ENCODE peak calls at places on chromosomes 5 and 9, in eight cellular contexts. B is A673; X is cardiac muscle cell; I is tibial artery; M is CD8-positive, alpha-beta memory T cell; C is uterus; E is right lobe of liver; L is CD8-positive, alpha-beta T cell. N is an unnamed sample.

GRCh38 chr9:107387401-107387800 is 102.2 kb downstream of the KLF4 start:
- DNase-seq in B (no peak), X (no peak), I (no peak), M (no peak), C (peak; percentile 75), E (no peak), L (no peak), N (no peak)

GRCh38 chr5:105616599-105616998 is 2054.0 kb upstream of the NUDT12 start:
- DNase-seq in B (no peak), X (no peak), I (no peak), M (no peak), C (no peak), E (no peak), L (no peak), N (no peak)

GRCh38 chr9:128057724-128058409 is 9.3 kb downstream of the NAIF1 start:
- DNase-seq in B (no peak), X (no peak), I (no peak), M (no peak), C (no peak), E (no peak), L (no peak), N (no peak)

GRCh38 chr9:126500600-126501382 is 112.9 kb upstream of the LMX1B start:
- DNase-seq in B (peak; percentile 82), X (peak; percentile 90), I (peak; percentile 47), M (peak; percentile 54), C (peak; percentile 72), E (peak; percentile 70), L (peak; percentile 70), N (peak; percentile 79)

GRCh38 chr5:177427211-177427822 is 841 bp downstream of the GRK6 start:
- DNase-seq in B (no peak), X (no peak), I (no peak), M (no peak), C (no peak), E (no peak), L (no peak), N (no peak)

GRCh38 chr5:105828855-105829254 is 1841.9 kb downstream of the EFNA5 start:
- DNase-seq in B (no peak), X (no peak), I (no peak), M (no peak), C (no peak), E (no peak), L (no peak), N (no peak)

GRCh38 chr5:142720561-142721275 is 34.8 kb upstream of the FGF1 start:
- DNase-seq in B (no peak), X (no peak), I (no peak), M (no peak), C (no peak), E (peak; percentile 63), L (no peak), N (no peak)

GRCh38 chr5:173302546-173303155 is 25.6 kb downstream of the STC2 start:
- DNase-seq in B (no peak), X (no peak), I (no peak), M (no peak), C (no peak), E (no peak), L (no peak), N (no peak)

DNA sequence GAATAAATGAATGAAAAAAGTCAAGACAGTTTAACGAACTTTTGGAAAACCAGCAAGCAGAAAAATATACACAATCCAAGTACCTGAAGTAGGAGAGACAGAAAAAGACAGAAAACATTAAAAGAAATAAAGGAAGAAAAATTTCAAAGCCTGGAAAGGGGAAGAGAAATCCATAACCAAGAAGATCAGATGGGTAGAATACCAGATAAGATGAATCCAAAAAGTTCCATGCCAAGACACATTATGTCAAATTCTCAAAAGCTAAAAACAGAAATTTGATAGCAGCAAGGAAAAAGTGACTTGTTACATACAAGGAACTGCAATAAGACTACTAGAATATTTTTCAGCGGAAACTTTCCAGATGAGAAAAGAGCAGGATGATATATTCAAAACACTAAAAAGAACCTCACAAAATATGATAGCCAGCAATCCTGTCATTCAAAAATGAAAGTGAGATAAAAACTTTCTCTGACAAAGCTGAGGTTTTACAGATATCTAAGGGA is 7.6 kb upstream of the ZNF300 start:
- DNase-seq in B (no peak), X (no peak), I (no peak), M (no peak), C (no peak), E (no peak), L (no peak), N (no peak)
- H3K9me3 ChIP-seq in B (peaks cover 33% of the 10 kb centered on the region), X (no peaks in the 10 kb centered on the region), I (peaks cover 38% of the 10 kb centered on the region), M (no peaks in the 10 kb centered on the region), C (no peaks in the 10 kb centered on the region), E (no peaks in the 10 kb centered on the region), L (peaks cover 9% of the 10 kb centered on the region), N (peaks cover 5% of the 10 kb centered on the region)

DNA sequence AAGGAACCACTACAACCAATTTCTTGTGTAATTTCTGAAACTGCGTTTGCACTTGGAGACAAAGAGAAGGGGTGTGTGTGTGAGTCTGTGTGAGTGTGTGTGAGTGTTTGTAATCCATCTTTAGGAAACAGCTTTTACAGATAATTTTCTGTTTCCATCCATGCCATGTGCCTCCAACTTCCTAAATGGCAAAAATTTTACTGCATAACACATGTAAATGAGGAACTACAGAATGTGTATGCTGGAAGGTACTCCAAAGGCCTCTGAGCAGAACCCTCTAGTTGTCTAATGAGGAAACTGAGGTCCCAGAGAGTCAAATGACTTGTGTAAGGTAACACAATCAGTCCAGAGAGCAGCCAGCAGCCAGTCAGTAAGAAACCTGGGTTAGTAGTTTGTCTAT is 20.8 kb downstream of the MAMDC2 start:
- DNase-seq in B (no peak), X (no peak), I (no peak), M (no peak), C (no peak), E (no peak), L (no peak), N (no peak)
- H3K9me3 ChIP-seq in B (no peaks in the 10 kb centered on the region), X (no peaks in the 10 kb centered on the region), I (no peaks in the 10 kb centered on the region), M (no peaks in the 10 kb centered on the region), C (no peaks in the 10 kb centered on the region), E (no peaks in the 10 kb centered on the region), L (no peaks in the 10 kb centered on the region), N (no peaks in the 10 kb centered on the region)

GRCh38 chr5:94538260-94538659 is 80.1 kb downstream of the KIAA0825 start:
- DNase-seq in B (no peak), X (no peak), I (no peak), M (no peak), C (no peak), E (no peak), L (no peak), N (no peak)
- H3K9me3 ChIP-seq in B (peaks cover 13% of the 10 kb centered on the region), X (no peaks in the 10 kb centered on the region), I (no peaks in the 10 kb centered on the region), M (peaks cover 7% of the 10 kb centered on the region), C (no peaks in the 10 kb centered on the region), E (no peaks in the 10 kb centered on the region), L (no peaks in the 10 kb centered on the region), N (no peaks in the 10 kb centered on the region)

DNA sequence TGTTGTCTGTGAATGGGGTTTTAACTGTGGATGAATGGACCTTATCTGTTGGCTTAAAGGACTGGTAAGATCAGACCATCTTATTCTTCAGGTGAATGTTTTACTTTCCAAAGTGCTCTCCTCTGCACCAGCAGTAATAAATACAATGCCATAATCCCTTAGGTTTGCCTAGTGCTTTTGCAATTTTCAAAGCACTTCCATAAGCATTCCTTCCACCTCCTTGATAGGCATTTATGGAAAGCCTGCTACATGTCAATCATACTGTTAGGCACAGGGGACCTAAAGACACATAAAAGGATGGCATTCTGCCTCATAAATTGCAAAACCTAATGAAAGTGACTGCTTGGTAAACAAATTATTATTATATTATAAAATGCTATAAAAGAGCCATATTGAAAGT is 21.4 kb downstream of the IL7R start:
- DNase-seq in B (no peak), X (no peak), I (no peak), M (no peak), C (no peak), E (no peak), L (no peak), N (no peak)
- H3K9me3 ChIP-seq in B (no peaks in the 10 kb centered on the region), X (no peaks in the 10 kb centered on the region), I (no peaks in the 10 kb centered on the region), M (no peaks in the 10 kb centered on the region), C (no peaks in the 10 kb centered on the region), E (no peaks in the 10 kb centered on the region), L (no peaks in the 10 kb centered on the region), N (no peaks in the 10 kb centered on the region)

GRCh38 chr5:178740926-178741325 is 10.5 kb upstream of the ZNF354A start:
- DNase-seq in B (no peak), X (no peak), I (no peak), M (no peak), C (no peak), E (no peak), L (no peak), N (no peak)
- H3K9me3 ChIP-seq in B (no peaks in the 10 kb centered on the region), X (no peaks in the 10 kb centered on the region), I (no peaks in the 10 kb centered on the region), M (no peaks in the 10 kb centered on the region), C (no peaks in the 10 kb centered on the region), E (no peaks in the 10 kb centered on the region), L (no peaks in the 10 kb centered on the region), N (no peaks in the 10 kb centered on the region)

DNA sequence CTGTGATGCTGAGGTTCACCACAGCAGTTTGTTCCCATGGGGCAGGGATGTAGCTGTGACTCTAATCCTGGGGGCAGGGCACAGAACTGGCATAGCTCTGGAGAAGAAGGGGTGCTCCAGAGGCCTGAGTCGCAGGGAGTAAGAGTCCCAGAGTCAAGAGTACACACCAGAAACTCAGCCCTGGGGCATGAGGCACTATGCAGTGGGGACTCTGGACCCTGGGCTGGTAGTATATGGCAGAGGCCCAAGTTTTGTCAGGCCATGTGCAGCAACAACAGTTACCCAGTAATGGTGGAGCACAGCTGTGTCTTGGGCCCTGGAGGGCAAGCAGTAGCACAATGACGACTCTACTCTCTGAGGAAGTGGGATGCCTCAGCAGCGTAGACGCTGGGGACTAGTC is 42.9 kb downstream of the TMEM38B start:
- DNase-seq in B (no peak), X (no peak), I (no peak), M (no peak), C (no peak), E (no peak), L (no peak), N (no peak)
- H3K9me3 ChIP-seq in B (peaks cover 24% of the 10 kb centered on the region), X (no peaks in the 10 kb centered on the region), I (peaks cover 35% of the 10 kb centered on the region), M (peaks cover 11% of the 10 kb centered on the region), C (peaks cover 3% of the 10 kb centered on the region), E (no peaks in the 10 kb centered on the region), L (peaks cover 5% of the 10 kb centered on the region), N (peaks cover 4% of the 10 kb centered on the region)